ENCODE peak calls at places on chromosomes 13 and 19, in six cellular contexts. One of them, this sample, is unnamed.

GRCh38 chr13:30818323-30818960 is 83.1 kb downstream of the ALOX5AP start:
- DNase-seq in Right ventricle myocardium inferior: no peak
- DNase-seq in ELR: peak
- DNase-seq in MV-4-11: no peak
- DNase-seq in stimulated activated CD4-positive, alpha-beta T cell treated with anti-CD3 and anti-CD28 coated beads, Interleukin-1b, Interleukin-23, amount 100 ng/mL, for 1 hour: no peak
- DNase-seq in lung microvascular endothelial cell: peak
- DNase-seq in this sample: no peak

GRCh38 chr13:71798723-71799122 is 68.3 kb downstream of the DACH1 start:
- DNase-seq in ELR: no peak
- DNase-seq in Right ventricle myocardium inferior: no peak
- DNase-seq in lung microvascular endothelial cell: no peak
- DNase-seq in MV-4-11: no peak
- DNase-seq in stimulated activated CD4-positive, alpha-beta T cell treated with anti-CD3 and anti-CD28 coated beads, Interleukin-1b, Interleukin-23, amount 100 ng/mL, for 1 hour: no peak
- DNase-seq in this sample: no peak

GRCh38 chr19:4130635-4131438 is 6.9 kb upstream of the MAP2K2 start:
- DNase-seq in Right ventricle myocardium inferior: no peak
- DNase-seq in lung microvascular endothelial cell: peak
- DNase-seq in ELR: peak
- DNase-seq in MV-4-11: no peak
- DNase-seq in stimulated activated CD4-positive, alpha-beta T cell treated with anti-CD3 and anti-CD28 coated beads, Interleukin-1b, Interleukin-23, amount 100 ng/mL, for 1 hour: no peak
- DNase-seq in this sample: no peak

GRCh38 chr19:39512964-39513363 is 2.0 kb upstream of the SELENOV start:
- DNase-seq in Right ventricle myocardium inferior: no peak
- DNase-seq in lung microvascular endothelial cell: no peak
- DNase-seq in stimulated activated CD4-positive, alpha-beta T cell treated with anti-CD3 and anti-CD28 coated beads, Interleukin-1b, Interleukin-23, amount 100 ng/mL, for 1 hour: no peak
- DNase-seq in MV-4-11: peak
- DNase-seq in ELR: no peak
- DNase-seq in this sample: no peak

GRCh38 chr19:16113727-16114126 is 2.0 kb downstream of the RAB8A start:
- DNase-seq in stimulated activated CD4-positive, alpha-beta T cell treated with anti-CD3 and anti-CD28 coated beads, Interleukin-1b, Interleukin-23, amount 100 ng/mL, for 1 hour: no peak
- DNase-seq in ELR: no peak
- DNase-seq in lung microvascular endothelial cell: no peak
- DNase-seq in Right ventricle myocardium inferior: no peak
- DNase-seq in MV-4-11: peak
- DNase-seq in this sample: no peak

GRCh38 chr13:59409211-59409610 is 754.5 kb downstream of the DIAPH3 start:
- DNase-seq in MV-4-11: no peak
- DNase-seq in Right ventricle myocardium inferior: peak
- DNase-seq in stimulated activated CD4-positive, alpha-beta T cell treated with anti-CD3 and anti-CD28 coated beads, Interleukin-1b, Interleukin-23, amount 100 ng/mL, for 1 hour: no peak
- DNase-seq in lung microvascular endothelial cell: no peak
- DNase-seq in ELR: no peak
- DNase-seq in this sample: no peak

GRCh38 chr19:20278342-20278741 is 111.3 kb downstream of the ZNF486 start:
- DNase-seq in ELR: no peak
- DNase-seq in Right ventricle myocardium inferior: no peak
- DNase-seq in stimulated activated CD4-positive, alpha-beta T cell treated with anti-CD3 and anti-CD28 coated beads, Interleukin-1b, Interleukin-23, amount 100 ng/mL, for 1 hour: no peak
- DNase-seq in lung microvascular endothelial cell: peak
- DNase-seq in MV-4-11: no peak
- DNase-seq in this sample: no peak

GRCh38 chr19:33868821-33869412 is 72.2 kb downstream of the KCTD15 start:
- DNase-seq in stimulated activated CD4-positive, alpha-beta T cell treated with anti-CD3 and anti-CD28 coated beads, Interleukin-1b, Interleukin-23, amount 100 ng/mL, for 1 hour: no peak
- DNase-seq in Right ventricle myocardium inferior: no peak
- DNase-seq in lung microvascular endothelial cell: peak
- DNase-seq in ELR: peak
- DNase-seq in MV-4-11: no peak
- DNase-seq in this sample: no peak

GRCh38 chr13:87172166-87172825 is 498.9 kb upstream of the SLITRK5 start:
- DNase-seq in Right ventricle myocardium inferior: no peak
- DNase-seq in stimulated activated CD4-positive, alpha-beta T cell treated with anti-CD3 and anti-CD28 coated beads, Interleukin-1b, Interleukin-23, amount 100 ng/mL, for 1 hour: no peak
- DNase-seq in ELR: peak
- DNase-seq in lung microvascular endothelial cell: no peak
- DNase-seq in MV-4-11: no peak
- DNase-seq in this sample: no peak

GRCh38 chr13:90652036-90652435 is 695.5 kb upstream of the MIR17HG start:
- DNase-seq in ELR: no peak
- DNase-seq in Right ventricle myocardium inferior: no peak
- DNase-seq in MV-4-11: no peak
- DNase-seq in lung microvascular endothelial cell: no peak
- DNase-seq in stimulated activated CD4-positive, alpha-beta T cell treated with anti-CD3 and anti-CD28 coated beads, Interleukin-1b, Interleukin-23, amount 100 ng/mL, for 1 hour: no peak
- DNase-seq in this sample: no peak

GRCh38 chr13:45084515-45084914 is 35.8 kb upstream of the GTF2F2 start:
- DNase-seq in stimulated activated CD4-positive, alpha-beta T cell treated with anti-CD3 and anti-CD28 coated beads, Interleukin-1b, Interleukin-23, amount 100 ng/mL, for 1 hour: no peak
- DNase-seq in lung microvascular endothelial cell: no peak
- DNase-seq in Right ventricle myocardium inferior: no peak
- DNase-seq in MV-4-11: no peak
- DNase-seq in ELR: no peak
- DNase-seq in this sample: no peak

GRCh38 chr13:32456591-32456990 is 28.7 kb upstream of the N4BP2L1 start:
- DNase-seq in lung microvascular endothelial cell: no peak
- DNase-seq in ELR: no peak
- DNase-seq in MV-4-11: no peak
- DNase-seq in Right ventricle myocardium inferior: no peak
- DNase-seq in stimulated activated CD4-positive, alpha-beta T cell treated with anti-CD3 and anti-CD28 coated beads, Interleukin-1b, Interleukin-23, amount 100 ng/mL, for 1 hour: no peak
- DNase-seq in this sample: no peak

GRCh38 chr13:28763887-28764286 is 45.1 kb upstream of the SLC46A3 start:
- DNase-seq in stimulated activated CD4-positive, alpha-beta T cell treated with anti-CD3 and anti-CD28 coated beads, Interleukin-1b, Interleukin-23, amount 100 ng/mL, for 1 hour: no peak
- DNase-seq in Right ventricle myocardium inferior: no peak
- DNase-seq in ELR: no peak
- DNase-seq in lung microvascular endothelial cell: no peak
- DNase-seq in MV-4-11: no peak
- DNase-seq in this sample: no peak

GRCh38 chr13:90708159-90708558 is 639.3 kb upstream of the MIR17HG start:
- DNase-seq in stimulated activated CD4-positive, alpha-beta T cell treated with anti-CD3 and anti-CD28 coated beads, Interleukin-1b, Interleukin-23, amount 100 ng/mL, for 1 hour: no peak
- DNase-seq in ELR: no peak
- DNase-seq in lung microvascular endothelial cell: no peak
- DNase-seq in MV-4-11: no peak
- DNase-seq in Right ventricle myocardium inferior: no peak
- DNase-seq in this sample: no peak

This sample was measured in DMS153.